ENCODE peak calls at places on chromosomes 11 and 22, in six cellular contexts. N is AG04450; B is fibroblast of lung; A is CD4-positive, alpha-beta memory T cell; P is Karpas-422; J is right lobe of liver. L is an unnamed sample.

GRCh38 chr11:102138223-102138622 is 28.0 kb downstream of the YAP1 start:
- DNase-seq in N (no peak), B (peak; percentile 46), A (no peak), P (no peak), J (no peak), L (no peak)

GRCh38 chr11:102589047-102589459 is 36.1 kb downstream of the MMP20 start:
- DNase-seq in N (no peak), B (no peak), A (no peak), P (no peak), J (no peak), L (no peak)

GRCh38 chr22:49086181-49086580 is 741.5 kb downstream of the BRD1 start:
- DNase-seq in N (no peak), B (no peak), A (no peak), P (no peak), J (no peak), L (no peak)

GRCh38 chr11:43575931-43576833 is 104.4 kb upstream of the HSD17B12 start:
- DNase-seq in N (no peak), B (peak; percentile 47), A (no peak), P (no peak), J (no peak), L (no peak)

GRCh38 chr11:104343578-104343977 is 179.6 kb upstream of the PDGFD start:
- DNase-seq in N (no peak), B (peak; percentile 6), A (no peak), P (peak; percentile 83), J (no peak), L (no peak)

GRCh38 chr11:19577391-19577831 is 135.2 kb upstream of the NAV2 start:
- DNase-seq in N (no peak), B (peak; percentile 48), A (no peak), P (no peak), J (no peak), L (no peak)

GRCh38 chr22:49402169-49402568 is 425.5 kb downstream of the BRD1 start:
- DNase-seq in N (no peak), B (no peak), A (no peak), P (no peak), J (peak; percentile 16), L (no peak)

GRCh38 chr22:50569896-50570535 is 7.3 kb upstream of the SYCE3 start:
- DNase-seq in N (no peak), B (no peak), A (no peak), P (no peak), J (no peak), L (no peak)

GRCh38 chr11:103395612-103396011 is 286.4 kb downstream of the DYNC2H1 start:
- DNase-seq in N (no peak), B (peak; percentile 94), A (no peak), P (no peak), J (no peak), L (peak; percentile 37)

GRCh38 chr11:62667460-62667859 is 2.3 kb downstream of the CSKMT start:
- DNase-seq in N (no peak), B (no peak), A (no peak), P (no peak), J (no peak), L (no peak)

GRCh38 chr11:7600205-7600775 is 73.0 kb downstream of the CYB5R2 start:
- DNase-seq in N (peak; percentile 42), B (peak; percentile 16), A (no peak), P (no peak), J (peak; percentile 84), L (no peak)

GRCh38 chr11:114440971-114441810 is 1.9 kb downstream of the REXO2 start:
- DNase-seq in N (no peak), B (no peak), A (no peak), P (no peak), J (no peak), L (no peak)

GRCh38 chr11:16454284-16454683 is 97.9 kb upstream of the SOX6 start:
- DNase-seq in N (peak; percentile 1), B (peak; percentile 25), A (no peak), P (no peak), J (no peak), L (peak; percentile 5)

GRCh38 chr11:326842-327580 is 6.4 kb upstream of the IFITM3 start:
- DNase-seq in N (no peak), B (peak; percentile 38), A (peak; percentile 82), P (peak; percentile 72), J (peak; percentile 88), L (no peak)

GRCh38 chr22:26606611-26607010 is 11.2 kb downstream of the CRYBB1 start:
- DNase-seq in N (no peak), B (peak; percentile 86), A (no peak), P (no peak), J (no peak), L (peak; percentile 22)

GRCh38 chr11:2812371-2812991 is 73.1 kb downstream of the CDKN1C start:
- DNase-seq in N (no peak), B (no peak), A (no peak), P (no peak), J (no peak), L (no peak)

GRCh38 chr22:39490135-39490798 is 11.8 kb upstream of the MIEF1 start:
- DNase-seq in N (no peak), B (peak; percentile 72), A (peak; percentile 83), P (peak; percentile 94), J (peak; percentile 86), L (peak; percentile 37)

GRCh38 chr11:22702022-22702421 is 35.6 kb downstream of the GAS2 start:
- DNase-seq in N (no peak), B (no peak), A (no peak), P (no peak), J (no peak), L (no peak)

GRCh38 chr11:86211619-86212018 is 32.9 kb upstream of the EED start:
- DNase-seq in N (no peak), B (no peak), A (no peak), P (peak; percentile 88), J (no peak), L (no peak)

GRCh38 chr22:42688241-42688913 is 32.3 kb downstream of the A4GALT start:
- DNase-seq in N (peak; percentile 78), B (peak; percentile 95), A (no peak), P (peak; percentile 37), J (peak; percentile 81), L (peak; percentile 85)

GRCh38 chr11:31795706-31796522 is 15.2 kb downstream of the PAX6 start:
- DNase-seq in N (no peak), B (no peak), A (no peak), P (no peak), J (no peak), L (no peak)

GRCh38 chr11:124762077-124762623 is at the start of gene ESAM:
- DNase-seq in N (no peak), B (no peak), A (peak; percentile 71), P (peak; percentile 67), J (no peak), L (no peak)

DNA sequence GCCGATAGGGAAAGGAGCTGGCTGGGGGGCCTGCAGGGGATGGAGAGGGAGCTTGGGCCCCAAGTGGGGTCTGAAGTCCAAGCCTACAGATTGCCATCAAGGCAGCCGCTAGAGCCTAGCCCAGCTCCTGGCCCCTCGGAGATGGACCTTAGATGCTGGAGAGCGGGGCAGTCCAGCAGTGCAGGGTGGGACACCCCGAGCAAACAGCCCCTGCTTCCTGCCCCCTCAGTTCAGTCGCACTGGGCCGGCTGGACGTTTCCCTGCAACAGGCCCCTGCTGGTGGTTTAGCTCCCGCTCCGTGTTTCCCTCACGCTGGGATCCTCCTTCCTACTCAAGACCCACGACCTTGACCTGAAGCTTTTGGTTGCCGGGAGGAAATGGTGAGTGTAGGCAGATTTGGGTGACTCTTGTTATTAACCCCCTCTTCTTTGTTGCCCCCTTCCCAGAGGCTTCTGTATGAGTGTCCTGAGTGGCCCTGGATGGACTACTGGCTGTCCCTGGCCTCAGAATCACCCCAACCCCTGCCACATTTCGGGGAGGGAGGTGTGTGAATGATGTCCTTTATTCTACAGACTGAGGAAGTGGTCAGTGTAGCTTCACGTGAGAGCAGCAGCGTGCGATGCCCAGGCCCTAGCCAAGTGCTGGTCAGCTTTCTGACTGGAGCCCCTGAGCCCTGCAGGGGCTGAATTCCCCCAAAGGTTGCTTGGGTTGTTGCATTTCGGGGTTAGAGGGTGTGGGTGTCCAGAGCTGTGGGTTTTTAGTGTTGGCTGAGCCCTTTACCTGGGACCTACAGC is 2.7 kb downstream of the ST3GAL4 start:
- DNase-seq in N (no peak), B (no peak), A (no peak), P (no peak), J (no peak), L (no peak)
- H3K4me3 ChIP-seq in N (no peak overlapping the region), B (peak overlapping the region; percentile 80), A (no peak overlapping the region), P (no peak overlapping the region), J (peak overlapping the region; percentile 61), L (no peak overlapping the region)

GRCh38 chr11:70799386-70799785 is 401.1 kb downstream of the CTTN start:
- DNase-seq in N (no peak), B (peak; percentile 87), A (no peak), P (no peak), J (no peak), L (peak; percentile 90)

GRCh38 chr11:70802185-70802584 is 403.9 kb downstream of the CTTN start:
- DNase-seq in N (no peak), B (no peak), A (no peak), P (no peak), J (no peak), L (no peak)

GRCh38 chr11:70796601-70797000 is 398.3 kb downstream of the CTTN start:
- DNase-seq in N (no peak), B (no peak), A (no peak), P (peak; percentile 58), J (no peak), L (no peak)

GRCh38 chr11:70798296-70798695 is 400.0 kb downstream of the CTTN start:
- DNase-seq in N (no peak), B (no peak), A (no peak), P (no peak), J (no peak), L (no peak)
- H3K4me3 ChIP-seq in N (no peak overlapping the region), B (no peak overlapping the region), A (no peak overlapping the region), P (no peak overlapping the region), J (no peak overlapping the region), L (no peak overlapping the region)

GRCh38 chr11:79663012-79663411 is 222.2 kb upstream of the TENM4 start:
- DNase-seq in N (no peak), B (no peak), A (no peak), P (no peak), J (no peak), L (no peak)
- H3K4me3 ChIP-seq in N (no peak overlapping the region), B (no peak overlapping the region), A (no peak overlapping the region), P (no peak overlapping the region), J (no peak overlapping the region), L (no peak overlapping the region)

GRCh38 chr11:119608781-119609180 is 120.2 kb downstream of the NECTIN1 start:
- DNase-seq in N (no peak), B (no peak), A (peak; percentile 22), P (no peak), J (no peak), L (no peak)

GRCh38 chr11:119605137-119605675 is 123.8 kb downstream of the NECTIN1 start:
- DNase-seq in N (no peak), B (no peak), A (peak; percentile 13), P (no peak), J (no peak), L (no peak)

GRCh38 chr11:119607726-119608125 is 121.3 kb downstream of the NECTIN1 start:
- DNase-seq in N (no peak), B (no peak), A (no peak), P (no peak), J (no peak), L (no peak)

GRCh38 chr11:119611027-119611426 is 118.0 kb downstream of the NECTIN1 start:
- DNase-seq in N (no peak), B (no peak), A (no peak), P (no peak), J (no peak), L (no peak)

GRCh38 chr11:119608201-119608600 is 120.8 kb downstream of the NECTIN1 start:
- DNase-seq in N (no peak), B (no peak), A (no peak), P (no peak), J (no peak), L (no peak)
- H3K4me3 ChIP-seq in N (no peak overlapping the region), B (no peak overlapping the region), A (no peak overlapping the region), P (no peak overlapping the region), J (no peak overlapping the region), L (no peak overlapping the region)

L was measured in astrocyte of the cerebellum.